ENCODE peak calls at places on chromosomes 2 and 18, in six cellular contexts. One of them, this sample, is unnamed.

GRCh38 chr2:39731546-39731945 is 47.5 kb downstream of the THUMPD2 start:
- DNase-seq in keratinocyte: no peak
- DNase-seq in endodermal cell: no peak
- DNase-seq in breast epithelium: no peak
- DNase-seq in Peyer's patch: no peak
- DNase-seq in adrenal gland: no peak
- DNase-seq in this sample: no peak

GRCh38 chr2:44652701-44653100 is 288.8 kb upstream of the SIX3 start:
- DNase-seq in keratinocyte: no peak
- DNase-seq in endodermal cell: no peak
- DNase-seq in breast epithelium: no peak
- DNase-seq in Peyer's patch: no peak
- DNase-seq in adrenal gland: no peak
- DNase-seq in this sample: no peak

GRCh38 chr18:3454365-3455089 is 4.6 kb downstream of the TGIF1 start:
- DNase-seq in keratinocyte: no peak
- DNase-seq in endodermal cell: peak; percentile 79
- DNase-seq in breast epithelium: no peak
- DNase-seq in Peyer's patch: peak; percentile 73
- DNase-seq in adrenal gland: peak; percentile 37
- DNase-seq in this sample: no peak

GRCh38 chr18:56541790-56542189 is 96.6 kb downstream of the TXNL1 start:
- DNase-seq in keratinocyte: no peak
- DNase-seq in endodermal cell: no peak
- DNase-seq in breast epithelium: no peak
- DNase-seq in Peyer's patch: no peak
- DNase-seq in adrenal gland: no peak
- DNase-seq in this sample: no peak

GRCh38 chr2:10301946-10302478 is 692 bp upstream of the HPCAL1 start:
- DNase-seq in keratinocyte: no peak
- DNase-seq in endodermal cell: no peak
- DNase-seq in breast epithelium: no peak
- DNase-seq in Peyer's patch: peak; percentile 56
- DNase-seq in adrenal gland: no peak
- DNase-seq in this sample: no peak

GRCh38 chr2:113185643-113186315 is 12.0 kb downstream of the PSD4 start:
- DNase-seq in keratinocyte: no peak
- DNase-seq in endodermal cell: no peak
- DNase-seq in breast epithelium: no peak
- DNase-seq in Peyer's patch: no peak
- DNase-seq in adrenal gland: peak; percentile 89
- DNase-seq in this sample: no peak

GRCh38 chr2:199228887-199229819 is 228.6 kb downstream of the SATB2 start:
- DNase-seq in keratinocyte: peak; percentile 15
- DNase-seq in endodermal cell: no peak
- DNase-seq in breast epithelium: no peak
- DNase-seq in Peyer's patch: no peak
- DNase-seq in adrenal gland: no peak
- DNase-seq in this sample: no peak

GRCh38 chr2:168698959-168699358 is 103.5 kb upstream of the NOSTRIN start:
- DNase-seq in keratinocyte: no peak
- DNase-seq in endodermal cell: no peak
- DNase-seq in breast epithelium: no peak
- DNase-seq in Peyer's patch: no peak
- DNase-seq in adrenal gland: no peak
- DNase-seq in this sample: no peak

GRCh38 chr18:79678665-79679551 is 695 bp upstream of the CTDP1 start:
- DNase-seq in keratinocyte: peak; percentile 87
- DNase-seq in endodermal cell: peak; percentile 99
- DNase-seq in breast epithelium: peak; percentile 99
- DNase-seq in Peyer's patch: peak; percentile 100
- DNase-seq in adrenal gland: peak; percentile 98
- DNase-seq in this sample: peak; percentile 96

GRCh38 chr18:38996056-38996455 is 1430.5 kb upstream of the CELF4 start:
- DNase-seq in keratinocyte: no peak
- DNase-seq in endodermal cell: no peak
- DNase-seq in breast epithelium: no peak
- DNase-seq in Peyer's patch: no peak
- DNase-seq in adrenal gland: no peak
- DNase-seq in this sample: no peak

GRCh38 chr18:29838556-29838955 is 1204.0 kb downstream of the DSC3 start:
- DNase-seq in keratinocyte: no peak
- DNase-seq in endodermal cell: no peak
- DNase-seq in breast epithelium: no peak
- DNase-seq in Peyer's patch: no peak
- DNase-seq in adrenal gland: no peak
- DNase-seq in this sample: no peak

GRCh38 chr2:229392214-229392613 is 121.1 kb upstream of the PID1 start:
- DNase-seq in keratinocyte: no peak
- DNase-seq in endodermal cell: no peak
- DNase-seq in breast epithelium: no peak
- DNase-seq in Peyer's patch: no peak
- DNase-seq in adrenal gland: no peak
- DNase-seq in this sample: no peak

GRCh38 chr2:84293791-84294380 is 165.2 kb downstream of the SUCLG1 start:
- DNase-seq in keratinocyte: no peak
- DNase-seq in endodermal cell: no peak
- DNase-seq in breast epithelium: no peak
- DNase-seq in Peyer's patch: peak; percentile 78
- DNase-seq in adrenal gland: no peak
- DNase-seq in this sample: no peak

GRCh38 chr2:240169486-240170353 is 29.3 kb upstream of the OTOS start:
- DNase-seq in keratinocyte: no peak
- DNase-seq in endodermal cell: no peak
- DNase-seq in breast epithelium: no peak
- DNase-seq in Peyer's patch: no peak
- DNase-seq in adrenal gland: no peak
- DNase-seq in this sample: no peak

GRCh38 chr2:71812736-71813135 is 334.9 kb downstream of the CYP26B1 start:
- DNase-seq in keratinocyte: no peak
- DNase-seq in endodermal cell: peak; percentile 23
- DNase-seq in breast epithelium: no peak
- DNase-seq in Peyer's patch: no peak
- DNase-seq in adrenal gland: no peak
- DNase-seq in this sample: no peak

GRCh38 chr2:237128026-237128703 is 42.5 kb downstream of the COPS8 start:
- DNase-seq in keratinocyte: peak; percentile 86
- DNase-seq in endodermal cell: peak; percentile 90
- DNase-seq in breast epithelium: peak; percentile 82
- DNase-seq in Peyer's patch: peak; percentile 87
- DNase-seq in adrenal gland: peak; percentile 89
- DNase-seq in this sample: peak; percentile 86

GRCh38 chr2:219352448-219353023 is 20.0 kb upstream of the RESP18 start:
- DNase-seq in keratinocyte: no peak
- DNase-seq in endodermal cell: peak; percentile 92
- DNase-seq in breast epithelium: no peak
- DNase-seq in Peyer's patch: peak; percentile 82
- DNase-seq in adrenal gland: peak; percentile 52
- DNase-seq in this sample: no peak

GRCh38 chr18:43192408-43192807 is 76.9 kb upstream of the RIT2 start:
- DNase-seq in keratinocyte: no peak
- DNase-seq in endodermal cell: no peak
- DNase-seq in breast epithelium: no peak
- DNase-seq in Peyer's patch: no peak
- DNase-seq in adrenal gland: no peak
- DNase-seq in this sample: no peak

GRCh38 chr2:195850764-195851163 is 193.7 kb downstream of the SLC39A10 start:
- DNase-seq in keratinocyte: no peak
- DNase-seq in endodermal cell: no peak
- DNase-seq in breast epithelium: no peak
- DNase-seq in Peyer's patch: no peak
- DNase-seq in adrenal gland: no peak
- DNase-seq in this sample: no peak

GRCh38 chr2:234679151-234679765 is 182.4 kb upstream of the ARL4C start:
- DNase-seq in keratinocyte: no peak
- DNase-seq in endodermal cell: peak; percentile 11
- DNase-seq in breast epithelium: no peak
- DNase-seq in Peyer's patch: no peak
- DNase-seq in adrenal gland: no peak
- DNase-seq in this sample: no peak

GRCh38 chr2:233814436-233814835 is 36.3 kb downstream of the MROH2A start:
- DNase-seq in keratinocyte: no peak
- DNase-seq in endodermal cell: peak; percentile 35
- DNase-seq in breast epithelium: no peak
- DNase-seq in Peyer's patch: peak; percentile 35
- DNase-seq in adrenal gland: no peak
- DNase-seq in this sample: no peak

GRCh38 chr2:33134086-33134763 is 187.5 kb downstream of the LTBP1 start:
- DNase-seq in keratinocyte: no peak
- DNase-seq in endodermal cell: no peak
- DNase-seq in breast epithelium: peak; percentile 46
- DNase-seq in Peyer's patch: peak; percentile 58
- DNase-seq in adrenal gland: no peak
- DNase-seq in this sample: peak; percentile 93

GRCh38 chr2:85437488-85438290 is 19.2 kb downstream of the SH2D6 start:
- DNase-seq in keratinocyte: no peak
- DNase-seq in endodermal cell: peak; percentile 91
- DNase-seq in breast epithelium: peak; percentile 82
- DNase-seq in Peyer's patch: peak; percentile 95
- DNase-seq in adrenal gland: peak; percentile 91
- DNase-seq in this sample: peak; percentile 58

GRCh38 chr18:63046375-63046774 is 273.2 kb downstream of the BCL2 start:
- DNase-seq in keratinocyte: no peak
- DNase-seq in endodermal cell: no peak
- DNase-seq in breast epithelium: no peak
- DNase-seq in Peyer's patch: no peak
- DNase-seq in adrenal gland: no peak
- DNase-seq in this sample: no peak

GRCh38 chr2:7595181-7595580 is 678.0 kb downstream of the RNF144A start:
- DNase-seq in keratinocyte: no peak
- DNase-seq in endodermal cell: no peak
- DNase-seq in breast epithelium: no peak
- DNase-seq in Peyer's patch: no peak
- DNase-seq in adrenal gland: no peak
- DNase-seq in this sample: no peak

GRCh38 chr2:225041871-225042799 is at the start of gene DOCK10:
- DNase-seq in keratinocyte: no peak
- DNase-seq in endodermal cell: peak; percentile 73
- DNase-seq in breast epithelium: no peak
- DNase-seq in Peyer's patch: peak; percentile 66
- DNase-seq in adrenal gland: peak; percentile 49
- DNase-seq in this sample: no peak

GRCh38 chr2:140657657-140658056 is 1473.2 kb downstream of the LRP1B start:
- DNase-seq in keratinocyte: no peak
- DNase-seq in endodermal cell: no peak
- DNase-seq in breast epithelium: no peak
- DNase-seq in Peyer's patch: no peak
- DNase-seq in adrenal gland: no peak
- DNase-seq in this sample: no peak

GRCh38 chr2:10083692-10084566 is 3.7 kb upstream of the CYS1 start:
- DNase-seq in keratinocyte: no peak
- DNase-seq in endodermal cell: no peak
- DNase-seq in breast epithelium: no peak
- DNase-seq in Peyer's patch: no peak
- DNase-seq in adrenal gland: no peak
- DNase-seq in this sample: no peak

GRCh38 chr2:168192839-168193616 is 54.4 kb downstream of the STK39 start:
- DNase-seq in keratinocyte: no peak
- DNase-seq in endodermal cell: peak; percentile 54
- DNase-seq in breast epithelium: no peak
- DNase-seq in Peyer's patch: no peak
- DNase-seq in adrenal gland: no peak
- DNase-seq in this sample: no peak

DNA sequence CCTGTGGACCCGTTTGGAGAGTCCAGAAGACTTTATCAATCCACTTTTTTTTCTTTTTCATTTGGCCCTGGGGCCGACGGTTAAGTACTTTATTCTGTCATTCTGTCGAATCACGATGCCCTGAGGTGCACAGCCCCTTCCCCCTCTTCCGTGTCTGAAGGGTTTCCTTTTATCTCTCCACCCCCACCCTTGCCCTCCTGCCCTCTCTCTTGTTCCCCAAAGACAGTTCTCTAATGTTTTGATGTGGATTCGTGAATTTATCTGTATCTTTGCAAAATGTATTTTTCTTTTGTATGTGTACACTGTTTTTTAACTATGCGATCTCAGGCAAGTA is 1.7 kb upstream of the CASP8 start:
- DNase-seq in keratinocyte: no peak
- DNase-seq in endodermal cell: peak; percentile 73
- DNase-seq in breast epithelium: no peak
- DNase-seq in Peyer's patch: no peak
- DNase-seq in adrenal gland: no peak
- DNase-seq in this sample: no peak
- TF ChIP-seq CTCF in keratinocyte: no peak
- TF ChIP-seq CTCF in endodermal cell: peak; percentile 18
- TF ChIP-seq CTCF in breast epithelium: no peak
- TF ChIP-seq CTCF in Peyer's patch: no peak
- TF ChIP-seq CTCF in adrenal gland: no peak
- TF ChIP-seq CTCF in this sample: no peak

GRCh38 chr2:36486546-36487044 is 111.4 kb downstream of the FEZ2 start:
- DNase-seq in keratinocyte: peak; percentile 28
- DNase-seq in endodermal cell: no peak
- DNase-seq in breast epithelium: no peak
- DNase-seq in Peyer's patch: no peak
- DNase-seq in adrenal gland: no peak
- DNase-seq in this sample: no peak
- H3K4me1 ChIP-seq in keratinocyte: peaks cover 47% of the 10 kb centered on the region
- H3K4me1 ChIP-seq in endodermal cell: no peaks in the 10 kb centered on the region
- H3K4me1 ChIP-seq in breast epithelium: no peaks in the 10 kb centered on the region
- H3K4me1 ChIP-seq in Peyer's patch: no peaks in the 10 kb centered on the region
- H3K4me1 ChIP-seq in adrenal gland: peaks cover 28% of the 10 kb centered on the region
- H3K4me1 ChIP-seq in this sample: peaks cover 15% of the 10 kb centered on the region

GRCh38 chr2:100141906-100142305 is 484 bp downstream of the AFF3 start:
- DNase-seq in keratinocyte: no peak
- DNase-seq in endodermal cell: no peak
- DNase-seq in breast epithelium: no peak
- DNase-seq in Peyer's patch: no peak
- DNase-seq in adrenal gland: no peak
- DNase-seq in this sample: no peak
- H3K4me3 ChIP-seq in keratinocyte: no peak overlapping the region
- H3K4me3 ChIP-seq in endodermal cell: no peak overlapping the region
- H3K4me3 ChIP-seq in breast epithelium: no peak overlapping the region
- H3K4me3 ChIP-seq in Peyer's patch: peak overlapping the region; percentile 48
- H3K4me3 ChIP-seq in adrenal gland: no peak overlapping the region
- H3K4me3 ChIP-seq in this sample: no peak overlapping the region

GRCh38 chr2:73907840-73908452 is 15.1 kb downstream of the ACTG2 start:
- DNase-seq in keratinocyte: no peak
- DNase-seq in endodermal cell: peak; percentile 79
- DNase-seq in breast epithelium: no peak
- DNase-seq in Peyer's patch: peak; percentile 66
- DNase-seq in adrenal gland: no peak
- DNase-seq in this sample: no peak
- TF ChIP-seq CTCF in keratinocyte: peak; percentile 42
- TF ChIP-seq CTCF in endodermal cell: peak; percentile 62
- TF ChIP-seq CTCF in breast epithelium: no peak
- TF ChIP-seq CTCF in Peyer's patch: peak; percentile 34
- TF ChIP-seq CTCF in adrenal gland: no peak
- TF ChIP-seq CTCF in this sample: no peak

DNA sequence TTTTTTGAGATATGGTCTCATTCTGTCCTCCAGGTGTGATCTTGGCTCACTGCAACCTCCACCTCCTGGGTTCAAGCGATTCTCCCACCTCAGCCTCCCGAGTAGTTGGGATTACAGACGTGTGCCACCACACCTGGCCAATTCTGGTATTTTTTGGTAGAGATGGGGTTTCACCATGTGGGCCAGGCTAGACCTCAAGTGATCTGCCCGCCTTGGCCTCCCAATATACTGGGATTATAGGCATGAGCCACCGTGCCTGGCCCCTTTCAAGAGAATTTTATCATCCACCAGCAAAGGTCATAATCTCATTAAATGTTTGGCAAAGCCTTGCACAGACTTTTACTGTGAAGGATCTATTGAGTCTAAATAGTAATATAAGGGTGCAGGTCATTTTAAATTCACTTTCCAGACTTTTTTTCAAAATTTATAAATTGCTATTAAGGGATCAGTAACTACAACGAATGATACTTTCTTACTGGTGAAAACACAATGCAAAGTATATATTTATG is 2.5 kb downstream of the HADHA start:
- DNase-seq in keratinocyte: no peak
- DNase-seq in endodermal cell: no peak
- DNase-seq in breast epithelium: no peak
- DNase-seq in Peyer's patch: no peak
- DNase-seq in adrenal gland: no peak
- DNase-seq in this sample: no peak
- H3K4me1 ChIP-seq in keratinocyte: peaks cover 14% of the 10 kb centered on the region
- H3K4me1 ChIP-seq in endodermal cell: peaks cover 3% of the 10 kb centered on the region
- H3K4me1 ChIP-seq in breast epithelium: no peaks in the 10 kb centered on the region
- H3K4me1 ChIP-seq in Peyer's patch: peaks cover 3% of the 10 kb centered on the region
- H3K4me1 ChIP-seq in adrenal gland: peaks cover 70% of the 10 kb centered on the region
- H3K4me1 ChIP-seq in this sample: peaks cover 18% of the 10 kb centered on the region

This sample was measured in ascending aorta.